ENCODE peak calls at places on chromosomes 3 and 15, in nine cellular contexts. R is SK-N-DZ; K is HT-29; N is stimulated activated CD4-positive, alpha-beta T cell treated with anti-CD3 and anti-CD28 coated beads, TNF-alpha, amount 100 ng/mL, for 48 hours; L is IMR-90; E is NCI-H1105 treated with DMSO at 0.1 percent for 48 hours; O is fibroblast of the conjunctiva; I is adrenal gland; S is hepatic stellate cell. D is an unnamed sample.

GRCh38 chr3:184315871-184316661 is 1.7 kb downstream of the EIF4G1 start:
- DNase-seq in R (no peak), K (peak; percentile 25), N (no peak), L (peak; percentile 23), E (no peak), O (no peak), I (no peak), S (no peak), D (no peak)

GRCh38 chr3:3705090-3705775 is 94.0 kb upstream of the LRRN1 start:
- DNase-seq in R (no peak), K (no peak), N (no peak), L (no peak), E (no peak), O (no peak), I (no peak), S (no peak), D (no peak)

GRCh38 chr3:185328324-185329004 is 34.5 kb upstream of the MAP3K13 start:
- DNase-seq in R (no peak), K (peak; percentile 88), N (no peak), L (no peak), E (no peak), O (no peak), I (peak; percentile 50), S (no peak), D (no peak)

GRCh38 chr15:48427960-48428547 is 96.8 kb downstream of the DUT start:
- DNase-seq in R (no peak), K (no peak), N (no peak), L (peak; percentile 81), E (no peak), O (no peak), I (no peak), S (no peak), D (no peak)

GRCh38 chr15:49406352-49407118 is 16.5 kb upstream of the FGF7 start:
- DNase-seq in R (no peak), K (no peak), N (no peak), L (no peak), E (no peak), O (no peak), I (no peak), S (no peak), D (no peak)

GRCh38 chr15:78179286-78179840 is 30.2 kb downstream of the IDH3A start:
- DNase-seq in R (no peak), K (no peak), N (no peak), L (no peak), E (no peak), O (no peak), I (no peak), S (no peak), D (no peak)

GRCh38 chr3:53846134-53846850 is at the start of the genes CHDH and IL17RB:
- DNase-seq in R (peak; percentile 60), K (peak; percentile 65), N (no peak), L (no peak), E (peak; percentile 12), O (no peak), I (peak; percentile 64), S (no peak), D (no peak)

GRCh38 chr3:182704926-182705325 is 88.4 kb upstream of the ATP11B start:
- DNase-seq in R (no peak), K (no peak), N (no peak), L (no peak), E (no peak), O (no peak), I (no peak), S (no peak), D (no peak)

GRCh38 chr15:56325186-56325585 is 40.0 kb upstream of the TEX9 start:
- DNase-seq in R (no peak), K (no peak), N (no peak), L (peak; percentile 33), E (no peak), O (no peak), I (no peak), S (peak; percentile 4), D (peak; percentile 2)

GRCh38 chr15:43509002-43509922 is 8.1 kb upstream of the MAP1A start:
- DNase-seq in R (peak; percentile 60), K (no peak), N (no peak), L (no peak), E (peak; percentile 42), O (peak; percentile 62), I (peak; percentile 37), S (no peak), D (no peak)

GRCh38 chr3:59559721-59560514 is 510.1 kb upstream of the CFAP20DC start:
- DNase-seq in R (no peak), K (no peak), N (no peak), L (peak; percentile 97), E (no peak), O (peak; percentile 95), I (no peak), S (peak; percentile 62), D (peak; percentile 97)

GRCh38 chr15:33425149-33425548 is 114.4 kb downstream of the RYR3 start:
- DNase-seq in R (no peak), K (no peak), N (no peak), L (peak; percentile 3), E (no peak), O (no peak), I (no peak), S (no peak), D (no peak)

GRCh38 chr3:58357402-58357801 is 24.7 kb downstream of the PXK start:
- DNase-seq in R (no peak), K (no peak), N (no peak), L (peak; percentile 32), E (no peak), O (no peak), I (no peak), S (no peak), D (no peak)

GRCh38 chr15:91752081-91752810 is 101.3 kb upstream of the SLCO3A1 start:
- DNase-seq in R (no peak), K (no peak), N (no peak), L (no peak), E (no peak), O (no peak), I (no peak), S (no peak), D (no peak)

GRCh38 chr15:90780916-90781315 is 63.8 kb downstream of the BLM start:
- DNase-seq in R (no peak), K (no peak), N (no peak), L (no peak), E (no peak), O (no peak), I (no peak), S (no peak), D (no peak)

GRCh38 chr3:18379647-18380046 is 45.5 kb downstream of the SATB1 start:
- DNase-seq in R (no peak), K (no peak), N (no peak), L (no peak), E (no peak), O (no peak), I (no peak), S (no peak), D (no peak)

GRCh38 chr15:47505712-47506542 is 211.4 kb upstream of the SEMA6D start:
- DNase-seq in R (no peak), K (no peak), N (no peak), L (peak; percentile 74), E (peak; percentile 83), O (peak; percentile 42), I (no peak), S (no peak), D (no peak)

GRCh38 chr3:18302517-18302916 is 122.6 kb downstream of the SATB1 start:
- DNase-seq in R (peak; percentile 11), K (no peak), N (no peak), L (peak; percentile 26), E (no peak), O (peak; percentile 63), I (no peak), S (no peak), D (no peak)

GRCh38 chr3:34584971-34585370 is 786.5 kb downstream of the PDCD6IP start:
- DNase-seq in R (no peak), K (no peak), N (no peak), L (no peak), E (no peak), O (no peak), I (no peak), S (no peak), D (no peak)

GRCh38 chr3:42130329-42131070 is 39.3 kb downstream of the TRAK1 start:
- DNase-seq in R (no peak), K (peak; percentile 66), N (no peak), L (no peak), E (no peak), O (no peak), I (no peak), S (no peak), D (no peak)

GRCh38 chr3:129121792-129122696 is at the start of gene RAB43:
- DNase-seq in R (peak; percentile 80), K (peak; percentile 90), N (peak; percentile 48), L (peak; percentile 56), E (peak; percentile 86), O (peak; percentile 55), I (peak; percentile 90), S (peak; percentile 96), D (peak; percentile 96)

GRCh38 chr3:10292505-10293419 is at the start of gene GHRL:
- DNase-seq in R (no peak), K (no peak), N (no peak), L (no peak), E (no peak), O (no peak), I (no peak), S (peak; percentile 23), D (peak; percentile 18)

GRCh38 chr15:94293411-94294402 is 62.3 kb downstream of the MCTP2 start:
- DNase-seq in R (no peak), K (peak; percentile 13), N (no peak), L (peak; percentile 28), E (peak; percentile 7), O (no peak), I (no peak), S (no peak), D (no peak)

GRCh38 chr15:82855286-82856092 is 46.1 kb downstream of the WHAMM start:
- DNase-seq in R (no peak), K (no peak), N (no peak), L (no peak), E (no peak), O (no peak), I (no peak), S (no peak), D (peak; percentile 17)

GRCh38 chr15:71083349-71083748 is 31.9 kb upstream of the THSD4 start:
- DNase-seq in R (no peak), K (no peak), N (no peak), L (peak; percentile 91), E (no peak), O (no peak), I (no peak), S (no peak), D (no peak)

GRCh38 chr3:166190360-166190759 is 353.1 kb upstream of the BCHE start:
- DNase-seq in R (no peak), K (no peak), N (no peak), L (peak; percentile 86), E (no peak), O (no peak), I (no peak), S (no peak), D (no peak)

GRCh38 chr15:60673156-60673555 is 194.2 kb upstream of the ICE2 start:
- DNase-seq in R (no peak), K (no peak), N (no peak), L (no peak), E (no peak), O (no peak), I (no peak), S (no peak), D (no peak)

GRCh38 chr3:12853803-12854202 is 12.4 kb upstream of the RPL32 start:
- DNase-seq in R (no peak), K (no peak), N (no peak), L (no peak), E (no peak), O (no peak), I (no peak), S (no peak), D (no peak)

GRCh38 chr3:160754371-160754854 is 1.6 kb upstream of the PPM1L start:
- DNase-seq in R (peak; percentile 68), K (peak; percentile 46), N (no peak), L (peak; percentile 53), E (peak; percentile 66), O (peak; percentile 14), I (peak; percentile 36), S (peak; percentile 20), D (peak; percentile 18)

GRCh38 chr15:85129881-85130280 is 148.2 kb downstream of the PDE8A start:
- DNase-seq in R (no peak), K (no peak), N (no peak), L (no peak), E (no peak), O (no peak), I (no peak), S (no peak), D (no peak)

GRCh38 chr15:53611145-53611920 is 148.1 kb downstream of the WDR72 start:
- DNase-seq in R (no peak), K (no peak), N (no peak), L (no peak), E (no peak), O (no peak), I (no peak), S (no peak), D (peak; percentile 2)

D was measured in COLO829.